ENCODE peak calls at places on chromosomes 7 and 10, in ten cellular contexts. N is psoas muscle, X is heart left ventricle, P is heart right ventricle, V is Karpas-422, C is gastrocnemius medialis, J is prostate gland, M is adrenal gland, D is hepatocyte, A is fibroblast of lung. R is an unnamed sample. For H3K4me1, the result is how much of the 10 kb centered on the place peaks cover.

GRCh38 chr10:18472977-18473376 is 178.4 kb downstream of the NSUN6 start:
- DNase-seq in N (no peak), X (peak), P (no peak), V (peak), C (no peak), J (no peak), M (no peak), D (peak), A (no peak), R (no peak)

GRCh38 chr10:115355162-115355760 is 262.1 kb downstream of the ATRNL1 start:
- DNase-seq in N (no peak), X (no peak), P (no peak), V (peak), C (no peak), J (peak), M (peak), D (peak), A (peak), R (peak)

GRCh38 chr7:30789334-30789711 is 18.1 kb downstream of the MINDY4 start:
- DNase-seq in N (no peak), X (no peak), P (no peak), V (no peak), C (no peak), J (no peak), M (no peak), D (no peak), A (peak), R (peak)

GRCh38 chr10:58068809-58069208 is 198.9 kb downstream of the IPMK start:
- DNase-seq in N (no peak), X (no peak), P (no peak), V (no peak), C (no peak), J (no peak), M (no peak), D (no peak), A (no peak), R (no peak)

GRCh38 chr10:6924166-6924565 is 344.1 kb upstream of the PRKCQ start:
- DNase-seq in N (no peak), X (no peak), P (no peak), V (no peak), C (no peak), J (no peak), M (no peak), D (no peak), A (peak), R (no peak)

GRCh38 chr10:102645388-102645740 is 1.1 kb downstream of the TRIM8 start:
- DNase-seq in N (peak), X (peak), P (peak), V (peak), C (peak), J (peak), M (peak), D (peak), A (peak), R (peak)

GRCh38 chr7:73770002-73770859 is at the start of gene CLDN3:
- DNase-seq in N (peak), X (no peak), P (no peak), V (no peak), C (no peak), J (peak), M (no peak), D (peak), A (no peak), R (no peak)

GRCh38 chr7:33422825-33423645 is 293.7 kb downstream of the BBS9 start:
- DNase-seq in N (no peak), X (no peak), P (no peak), V (no peak), C (no peak), J (no peak), M (no peak), D (no peak), A (no peak), R (no peak)

GRCh38 chr10:85735997-85736396 is 630.6 kb downstream of the GRID1 start:
- DNase-seq in N (no peak), X (no peak), P (no peak), V (no peak), C (no peak), J (no peak), M (no peak), D (no peak), A (no peak), R (no peak)

GRCh38 chr10:90947025-90947960 is 26.4 kb upstream of the ANKRD1 start:
- DNase-seq in N (no peak), X (no peak), P (no peak), V (no peak), C (no peak), J (no peak), M (no peak), D (no peak), A (no peak), R (peak)

GRCh38 chr10:102231357-102232318 is 5.5 kb downstream of the ELOVL3 start:
- DNase-seq in N (peak), X (peak), P (peak), V (peak), C (no peak), J (no peak), M (no peak), D (peak), A (no peak), R (peak)

GRCh38 chr10:11181996-11182395 is 164.3 kb downstream of the CELF2 start:
- DNase-seq in N (peak), X (peak), P (peak), V (no peak), C (peak), J (no peak), M (no peak), D (no peak), A (no peak), R (no peak)

GRCh38 chr10:11180228-11180627 is 162.6 kb downstream of the CELF2 start:
- DNase-seq in N (no peak), X (peak), P (no peak), V (no peak), C (no peak), J (no peak), M (peak), D (no peak), A (no peak), R (no peak)

GRCh38 chr10:11178606-11179221 is 161.0 kb downstream of the CELF2 start:
- DNase-seq in N (no peak), X (peak), P (peak), V (no peak), C (no peak), J (no peak), M (no peak), D (peak), A (peak), R (no peak)

GRCh38 chr10:11177926-11178453 is 160.3 kb downstream of the CELF2 start:
- DNase-seq in N (no peak), X (peak), P (peak), V (no peak), C (no peak), J (no peak), M (no peak), D (no peak), A (no peak), R (no peak)

DNA sequence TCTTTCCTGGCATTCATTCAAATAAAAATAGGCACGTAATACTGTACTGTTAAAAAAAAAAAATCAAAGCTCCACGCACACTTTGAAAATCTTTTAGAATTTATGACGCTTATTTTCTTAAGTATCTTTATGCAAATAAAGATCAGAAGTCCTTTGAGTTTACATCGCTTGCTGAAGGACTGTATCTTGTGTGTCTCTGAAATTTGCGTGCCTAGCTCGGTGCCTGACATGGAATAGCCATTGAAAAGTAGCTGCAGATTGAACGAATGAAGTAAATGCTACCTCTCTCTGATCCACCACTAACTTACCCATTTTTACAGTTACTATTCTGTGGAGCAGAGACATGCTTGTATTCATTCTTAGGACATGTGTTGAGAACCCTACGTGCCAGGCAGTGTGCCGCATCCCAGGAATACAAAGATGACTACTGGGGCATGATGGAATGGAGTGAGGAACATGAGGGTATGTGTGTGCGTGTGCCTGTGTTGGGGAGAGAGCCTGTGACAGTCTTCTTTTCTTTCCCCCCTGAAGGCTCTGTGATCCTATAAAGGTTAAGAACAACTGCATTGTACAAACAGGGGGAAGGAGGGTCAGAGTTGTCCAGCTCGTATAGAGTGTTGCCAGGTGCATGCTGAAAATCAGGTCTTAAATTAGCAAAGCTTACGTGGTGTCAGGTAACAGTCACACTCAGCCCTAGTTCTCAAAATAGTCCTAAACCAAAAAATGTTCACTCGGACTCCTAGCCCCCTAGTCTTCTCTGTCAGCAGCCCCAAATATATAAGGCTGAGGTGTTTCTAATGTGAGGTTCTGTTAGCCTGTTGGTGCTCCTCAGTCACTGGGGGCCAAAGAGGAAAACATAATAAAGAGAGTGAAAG is 161.8 kb downstream of the CELF2 start:
- DNase-seq in N (no peak), X (no peak), P (no peak), V (no peak), C (no peak), J (no peak), M (no peak), D (no peak), A (no peak), R (no peak)
- H3K4me1 ChIP-seq in N (under half), X (half or more), P (half or more), V (under half), C (under half), J (under half), M (under half), D (under half), A (under half), R (under half)

GRCh38 chr7:43113622-43114450 is 1.4 kb downstream of the HECW1 start:
- DNase-seq in N (no peak), X (no peak), P (no peak), V (no peak), C (no peak), J (no peak), M (no peak), D (no peak), A (peak), R (no peak)

GRCh38 chr7:43116451-43116850 is 4.0 kb downstream of the HECW1 start:
- DNase-seq in N (no peak), X (no peak), P (no peak), V (no peak), C (no peak), J (no peak), M (no peak), D (no peak), A (no peak), R (no peak)

GRCh38 chr7:43112941-43113621 is 634 bp downstream of the HECW1 start:
- DNase-seq in N (peak), X (no peak), P (peak), V (no peak), C (no peak), J (peak), M (peak), D (peak), A (peak), R (peak)

GRCh38 chr7:43112088-43112940 is at the start of gene HECW1:
- DNase-seq in N (no peak), X (no peak), P (peak), V (no peak), C (no peak), J (no peak), M (no peak), D (no peak), A (no peak), R (no peak)

DNA sequence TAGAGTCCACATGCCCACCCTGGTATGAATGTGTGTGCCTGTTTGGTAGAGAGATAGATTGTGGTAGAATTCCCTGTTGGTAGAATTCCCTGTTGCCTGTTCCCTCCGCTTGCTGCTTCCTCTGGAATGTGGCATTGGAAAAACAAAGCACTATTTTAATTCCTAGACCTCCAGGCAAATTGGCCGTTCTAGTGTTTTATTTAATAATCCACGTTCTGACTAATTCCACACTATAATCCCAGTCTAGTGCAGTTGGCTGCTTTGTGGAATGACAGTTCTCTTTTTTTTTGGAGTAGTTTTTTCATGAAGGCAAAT is 2.0 kb downstream of the HECW1 start:
- DNase-seq in N (no peak), X (no peak), P (no peak), V (no peak), C (no peak), J (no peak), M (no peak), D (no peak), A (no peak), R (no peak)
- H3K4me1 ChIP-seq in N (under half), X (under half), P (under half), V (under half), C (under half), J (under half), M (under half), D (under half), A (under half), R (half or more)

DNA sequence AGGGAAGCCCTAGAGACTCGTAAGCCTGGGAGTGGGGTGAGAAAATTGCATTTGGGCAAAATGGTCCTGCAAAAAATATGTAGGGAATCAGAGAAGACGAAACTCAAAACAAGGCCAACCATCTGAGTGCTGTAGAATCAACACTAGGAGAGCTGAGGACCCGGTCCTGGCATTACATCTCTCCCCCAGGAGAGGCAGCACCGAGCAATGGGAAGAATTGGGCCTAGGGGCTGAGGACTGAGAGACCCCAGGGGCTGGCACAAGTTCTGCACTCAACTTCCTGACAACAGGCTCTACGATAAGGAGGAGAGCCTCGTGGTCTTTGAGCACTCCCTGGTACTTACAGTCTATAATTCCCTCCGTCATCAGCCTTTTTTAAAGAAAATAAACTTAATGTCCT is 47.6 kb downstream of the BPGM start:
- DNase-seq in N (no peak), X (no peak), P (no peak), V (no peak), C (no peak), J (no peak), M (no peak), D (no peak), A (no peak), R (no peak)
- H3K4me1 ChIP-seq in N (under half), X (under half), P (under half), V (under half), C (under half), J (under half), M (under half), D (under half), A (under half), R (half or more)

GRCh38 chr10:124093076-124093773 is at the start of gene CHST15:
- DNase-seq in N (peak), X (peak), P (peak), V (no peak), C (peak), J (peak), M (peak), D (peak), A (peak), R (no peak)
- H3K4me1 ChIP-seq in N (under half), X (under half), P (half or more), V (under half), C (under half), J (under half), M (under half), D (under half), A (under half), R (under half)

DNA sequence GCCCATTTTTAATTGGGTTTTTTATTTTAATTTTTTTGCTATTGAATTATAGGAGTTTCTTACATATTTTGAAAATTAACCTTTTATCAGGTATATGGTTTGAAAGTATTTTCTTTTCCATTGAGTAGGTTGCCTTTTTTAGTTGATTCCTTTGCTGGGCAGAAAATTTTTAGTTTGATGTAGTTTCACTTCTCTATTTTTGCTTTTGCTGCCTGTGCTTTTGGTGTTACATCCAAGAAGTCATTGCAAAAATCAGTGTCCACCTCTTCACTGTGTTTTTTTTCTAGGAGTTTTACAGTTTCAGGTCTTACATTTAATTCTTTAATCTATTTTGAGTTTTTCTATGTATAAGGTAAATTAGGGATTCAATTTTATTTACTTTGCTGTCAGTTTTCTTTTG is 129.8 kb upstream of the FERD3L start:
- DNase-seq in N (no peak), X (no peak), P (no peak), V (no peak), C (no peak), J (no peak), M (no peak), D (no peak), A (no peak), R (no peak)
- H3K4me1 ChIP-seq in N (under half), X (under half), P (under half), V (under half), C (under half), J (under half), M (under half), D (under half), A (under half), R (under half)

R was measured in SJSA1.